ENCODE peak calls at places on chromosomes 5 and 9, in eight cellular contexts. F is NCI-H2081; Y is activated CD4-positive, alpha-beta T cell treated with anti-CD3 and anti-CD28 coated beads for 36 hours; E is fibroblast of lung; V is HTR-8/SVneo; G is GM12891; T is dermis microvascular lymphatic vessel endothelial cell; P is activated T-helper 9 cell treated with anti-CD3 and anti-CD28 coated beads, Interleukin-2, amount 50 U/mL, for 16 hours. W is an unnamed sample.

GRCh38 chr9:126166291-126166690 is 160.3 kb upstream of the MVB12B start:
- DNase-seq in F (no peak), Y (no peak), E (no peak), V (no peak), G (no peak), T (no peak), P (no peak), W (no peak)

GRCh38 chr5:14267166-14267838 is 124.2 kb downstream of the TRIO start:
- DNase-seq in F (no peak), Y (no peak), E (peak), V (no peak), G (no peak), T (no peak), P (no peak), W (no peak)

GRCh38 chr5:134007581-134008256 is 2.9 kb upstream of the VDAC1 start:
- DNase-seq in F (no peak), Y (no peak), E (peak), V (peak), G (no peak), T (no peak), P (no peak), W (no peak)

GRCh38 chr5:122371511-122372151 is 59.6 kb downstream of the SNCAIP start:
- DNase-seq in F (no peak), Y (no peak), E (no peak), V (no peak), G (no peak), T (no peak), P (no peak), W (no peak)

GRCh38 chr9:121992571-121993212 is 100.4 kb downstream of the TTLL11 start:
- DNase-seq in F (peak), Y (peak), E (peak), V (peak), G (peak), T (peak), P (no peak), W (peak)

GRCh38 chr5:139896718-139897117 is 101.1 kb downstream of the PSD2 start:
- DNase-seq in F (no peak), Y (no peak), E (no peak), V (no peak), G (no peak), T (no peak), P (no peak), W (no peak)

GRCh38 chr5:37043693-37044092 is 167.1 kb downstream of the NIPBL start:
- DNase-seq in F (no peak), Y (no peak), E (no peak), V (no peak), G (no peak), T (no peak), P (no peak), W (no peak)

GRCh38 chr9:132597073-132597775 is 14.8 kb downstream of the BARHL1 start:
- DNase-seq in F (no peak), Y (no peak), E (peak), V (no peak), G (no peak), T (peak), P (no peak), W (no peak)

GRCh38 chr9:83544002-83544698 is 5.9 kb upstream of the FRMD3 start:
- DNase-seq in F (peak), Y (peak), E (peak), V (no peak), G (peak), T (peak), P (no peak), W (peak)

GRCh38 chr9:79165006-79165405 is 406.8 kb upstream of the TLE4 start:
- DNase-seq in F (no peak), Y (no peak), E (peak), V (no peak), G (no peak), T (no peak), P (no peak), W (no peak)

GRCh38 chr5:99088309-99088708 is 159.5 kb upstream of the CHD1 start:
- DNase-seq in F (no peak), Y (no peak), E (peak), V (no peak), G (no peak), T (no peak), P (no peak), W (no peak)

GRCh38 chr5:57862471-57863282 is 380.1 kb upstream of the ACTBL2 start:
- DNase-seq in F (no peak), Y (no peak), E (peak), V (peak), G (no peak), T (no peak), P (no peak), W (peak)

GRCh38 chr9:107340920-107341632 is 58.0 kb downstream of the RAD23B start:
- DNase-seq in F (peak), Y (peak), E (peak), V (peak), G (peak), T (peak), P (peak), W (peak)

GRCh38 chr9:132881826-132882225 is 3.1 kb downstream of the SPACA9 start:
- DNase-seq in F (no peak), Y (no peak), E (no peak), V (no peak), G (no peak), T (no peak), P (no peak), W (no peak)

GRCh38 chr5:143400541-143401252 is 2.8 kb downstream of the NR3C1 start:
- DNase-seq in F (no peak), Y (peak), E (peak), V (no peak), G (no peak), T (no peak), P (no peak), W (no peak)

GRCh38 chr5:31496891-31497290 is 35.0 kb downstream of the DROSHA start:
- DNase-seq in F (no peak), Y (no peak), E (no peak), V (no peak), G (no peak), T (no peak), P (no peak), W (no peak)

GRCh38 chr9:98182069-98182820 is 10.2 kb downstream of the CORO2A start:
- DNase-seq in F (no peak), Y (no peak), E (no peak), V (no peak), G (no peak), T (no peak), P (no peak), W (no peak)

GRCh38 chr5:59873113-59873512 is 20.4 kb downstream of the PDE4D start:
- DNase-seq in F (no peak), Y (no peak), E (peak), V (peak), G (no peak), T (no peak), P (no peak), W (no peak)

GRCh38 chr5:128842241-128842640 is 123.0 kb upstream of the SLC27A6 start:
- DNase-seq in F (no peak), Y (no peak), E (peak), V (no peak), G (no peak), T (no peak), P (no peak), W (no peak)

GRCh38 chr5:10387690-10388089 is 34.2 kb downstream of the MARCHF6 start:
- DNase-seq in F (no peak), Y (no peak), E (peak), V (no peak), G (no peak), T (no peak), P (no peak), W (no peak)

GRCh38 chr5:110414360-110414759 is 312.1 kb downstream of the TMEM232 start:
- DNase-seq in F (no peak), Y (peak), E (peak), V (no peak), G (no peak), T (no peak), P (no peak), W (no peak)

GRCh38 chr5:132890817-132891216 is 17.3 kb downstream of the LEAP2 start:
- DNase-seq in F (no peak), Y (no peak), E (no peak), V (no peak), G (no peak), T (no peak), P (no peak), W (no peak)

GRCh38 chr9:125397736-125398135 is 136.1 kb downstream of the GAPVD1 start:
- DNase-seq in F (no peak), Y (no peak), E (no peak), V (no peak), G (no peak), T (no peak), P (no peak), W (peak)

GRCh38 chr9:4042966-4043365 is 256.9 kb downstream of the GLIS3 start:
- DNase-seq in F (no peak), Y (no peak), E (no peak), V (no peak), G (no peak), T (no peak), P (no peak), W (no peak)

GRCh38 chr9:23830949-23831730 is 5.1 kb upstream of the ELAVL2 start:
- DNase-seq in F (no peak), Y (no peak), E (no peak), V (no peak), G (no peak), T (no peak), P (no peak), W (no peak)

GRCh38 chr5:164433471-164433870 is 928.1 kb downstream of the MAT2B start:
- DNase-seq in F (no peak), Y (no peak), E (peak), V (peak), G (no peak), T (no peak), P (no peak), W (no peak)

GRCh38 chr9:34520505-34521385 is 2.0 kb downstream of the ENHO start:
- DNase-seq in F (no peak), Y (no peak), E (no peak), V (no peak), G (no peak), T (no peak), P (no peak), W (no peak)

GRCh38 chr5:72507360-72508238 is at the start of gene ZNF366:
- DNase-seq in F (no peak), Y (no peak), E (peak), V (no peak), G (no peak), T (no peak), P (no peak), W (no peak)

GRCh38 chr5:176532795-176533194 is 4.4 kb downstream of the RNF44 start:
- DNase-seq in F (no peak), Y (no peak), E (no peak), V (no peak), G (no peak), T (no peak), P (no peak), W (no peak)

GRCh38 chr5:172142709-172143215 is 45.3 kb downstream of the STK10 start:
- DNase-seq in F (no peak), Y (no peak), E (peak), V (no peak), G (no peak), T (no peak), P (no peak), W (no peak)